ENCODE peak calls at places on chromosomes 7 and 10, in four cellular contexts. One of them, this sample, is unnamed.

GRCh38 chr7:157519798-157520244 is 183.0 kb downstream of the DNAJB6 start:
- DNase-seq in mucosa of descending colon: no peak
- DNase-seq in lung: no peak
- DNase-seq in OCI-LY7: peak; percentile 13
- DNase-seq in this sample: no peak

GRCh38 chr7:133009426-133009825 is 72.5 kb downstream of the CHCHD3 start:
- DNase-seq in mucosa of descending colon: no peak
- DNase-seq in lung: no peak
- DNase-seq in OCI-LY7: no peak
- DNase-seq in this sample: no peak

GRCh38 chr10:69269761-69270160 is 8.5 kb upstream of the HK1 start:
- DNase-seq in mucosa of descending colon: no peak
- DNase-seq in lung: no peak
- DNase-seq in OCI-LY7: no peak
- DNase-seq in this sample: no peak

GRCh38 chr10:43680035-43680434 is 31.4 kb upstream of the ZNF32 start:
- DNase-seq in mucosa of descending colon: no peak
- DNase-seq in lung: no peak
- DNase-seq in OCI-LY7: no peak
- DNase-seq in this sample: no peak

GRCh38 chr10:36489181-36489927 is 636.0 kb upstream of the ANKRD30A start:
- DNase-seq in mucosa of descending colon: no peak
- DNase-seq in lung: no peak
- DNase-seq in OCI-LY7: no peak
- DNase-seq in this sample: no peak

GRCh38 chr10:131928248-131929095 is 27.7 kb downstream of the PPP2R2D start:
- DNase-seq in mucosa of descending colon: no peak
- DNase-seq in lung: no peak
- DNase-seq in OCI-LY7: no peak
- DNase-seq in this sample: no peak

GRCh38 chr10:49275896-49276295 is 23.1 kb upstream of the C10orf71 start:
- DNase-seq in mucosa of descending colon: no peak
- DNase-seq in lung: no peak
- DNase-seq in OCI-LY7: no peak
- DNase-seq in this sample: no peak

GRCh38 chr7:44736896-44737295 is 11.8 kb upstream of the ZMIZ2 start:
- DNase-seq in mucosa of descending colon: no peak
- DNase-seq in lung: no peak
- DNase-seq in OCI-LY7: no peak
- DNase-seq in this sample: no peak

GRCh38 chr10:71260622-71261325 is 48.4 kb downstream of the UNC5B start:
- DNase-seq in mucosa of descending colon: no peak
- DNase-seq in lung: no peak
- DNase-seq in OCI-LY7: no peak
- DNase-seq in this sample: peak; percentile 57

GRCh38 chr10:124534231-124534798 is 72.7 kb downstream of the LHPP start:
- DNase-seq in mucosa of descending colon: no peak
- DNase-seq in lung: peak; percentile 41
- DNase-seq in OCI-LY7: peak; percentile 72
- DNase-seq in this sample: no peak

GRCh38 chr10:119344381-119344780 is 137.0 kb downstream of the GRK5 start:
- DNase-seq in mucosa of descending colon: no peak
- DNase-seq in lung: no peak
- DNase-seq in OCI-LY7: no peak
- DNase-seq in this sample: no peak

GRCh38 chr10:27893320-27894014 is 105.4 kb downstream of the ODAD2 start:
- DNase-seq in mucosa of descending colon: no peak
- DNase-seq in lung: no peak
- DNase-seq in OCI-LY7: no peak
- DNase-seq in this sample: no peak

GRCh38 chr10:685613-686012 is 3.9 kb downstream of the DIP2C start:
- DNase-seq in mucosa of descending colon: no peak
- DNase-seq in lung: no peak
- DNase-seq in OCI-LY7: no peak
- DNase-seq in this sample: no peak

GRCh38 chr10:686155-686931 is 3.1 kb downstream of the DIP2C start:
- DNase-seq in mucosa of descending colon: no peak
- DNase-seq in lung: no peak
- DNase-seq in OCI-LY7: no peak
- DNase-seq in this sample: no peak

GRCh38 chr10:682931-683447 is 6.5 kb downstream of the DIP2C start:
- DNase-seq in mucosa of descending colon: no peak
- DNase-seq in lung: no peak
- DNase-seq in OCI-LY7: no peak
- DNase-seq in this sample: no peak

GRCh38 chr10:681670-682318 is 7.7 kb downstream of the DIP2C start:
- DNase-seq in mucosa of descending colon: no peak
- DNase-seq in lung: no peak
- DNase-seq in OCI-LY7: no peak
- DNase-seq in this sample: no peak

DNA sequence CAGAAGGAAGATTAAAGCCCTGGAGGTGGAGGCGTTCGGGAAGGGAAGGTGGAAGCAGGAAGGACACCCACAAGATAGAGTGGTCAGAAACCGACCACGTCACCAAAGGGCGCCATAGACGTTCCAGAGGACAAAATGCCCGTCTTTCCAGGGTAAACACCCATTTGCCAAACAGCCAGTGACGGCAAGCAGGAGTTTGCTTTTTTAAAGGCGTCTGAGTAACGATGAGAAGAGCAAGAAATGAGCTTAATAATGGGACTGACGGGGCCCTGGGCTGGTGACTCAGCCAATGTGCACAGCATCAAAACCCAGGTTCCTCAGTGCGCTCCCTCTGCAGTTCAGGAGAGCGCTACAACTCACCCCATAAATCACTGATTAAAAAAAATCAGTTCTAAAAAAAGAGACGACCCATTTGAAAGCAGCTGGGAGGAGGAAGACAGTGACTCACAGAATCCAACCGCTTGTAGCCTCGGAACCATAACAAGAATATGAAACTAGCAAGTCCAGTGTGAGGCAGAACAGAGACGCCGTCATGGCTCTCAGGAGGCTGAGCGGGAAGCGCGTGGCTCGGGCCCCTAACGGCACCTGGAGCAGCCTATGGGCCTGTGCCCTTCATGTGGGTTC is 5.9 kb downstream of the DIP2C start:
- DNase-seq in mucosa of descending colon: no peak
- DNase-seq in lung: no peak
- DNase-seq in OCI-LY7: no peak
- DNase-seq in this sample: peak; percentile 70
- H3K4me3 ChIP-seq in mucosa of descending colon: no peak overlapping the region
- H3K4me3 ChIP-seq in lung: no peak overlapping the region
- H3K4me3 ChIP-seq in OCI-LY7: no peak overlapping the region
- H3K4me3 ChIP-seq in this sample: peak overlapping the region; percentile 29

GRCh38 chr7:151057038-151057736 is 510 bp downstream of the CDK5 start:
- DNase-seq in mucosa of descending colon: no peak
- DNase-seq in lung: no peak
- DNase-seq in OCI-LY7: no peak
- DNase-seq in this sample: no peak

GRCh38 chr7:151058766-151059361 is 525 bp upstream of the SLC4A2 start:
- DNase-seq in mucosa of descending colon: peak; percentile 38
- DNase-seq in lung: no peak
- DNase-seq in OCI-LY7: peak; percentile 41
- DNase-seq in this sample: no peak

GRCh38 chr7:151057989-151058765 is 480 bp upstream of the CDK5 start:
- DNase-seq in mucosa of descending colon: peak; percentile 98
- DNase-seq in lung: peak; percentile 99
- DNase-seq in OCI-LY7: peak; percentile 99
- DNase-seq in this sample: peak; percentile 99

GRCh38 chr7:151057737-151057988 is at the start of gene CDK5:
- DNase-seq in mucosa of descending colon: no peak
- DNase-seq in lung: no peak
- DNase-seq in OCI-LY7: no peak
- DNase-seq in this sample: no peak

DNA sequence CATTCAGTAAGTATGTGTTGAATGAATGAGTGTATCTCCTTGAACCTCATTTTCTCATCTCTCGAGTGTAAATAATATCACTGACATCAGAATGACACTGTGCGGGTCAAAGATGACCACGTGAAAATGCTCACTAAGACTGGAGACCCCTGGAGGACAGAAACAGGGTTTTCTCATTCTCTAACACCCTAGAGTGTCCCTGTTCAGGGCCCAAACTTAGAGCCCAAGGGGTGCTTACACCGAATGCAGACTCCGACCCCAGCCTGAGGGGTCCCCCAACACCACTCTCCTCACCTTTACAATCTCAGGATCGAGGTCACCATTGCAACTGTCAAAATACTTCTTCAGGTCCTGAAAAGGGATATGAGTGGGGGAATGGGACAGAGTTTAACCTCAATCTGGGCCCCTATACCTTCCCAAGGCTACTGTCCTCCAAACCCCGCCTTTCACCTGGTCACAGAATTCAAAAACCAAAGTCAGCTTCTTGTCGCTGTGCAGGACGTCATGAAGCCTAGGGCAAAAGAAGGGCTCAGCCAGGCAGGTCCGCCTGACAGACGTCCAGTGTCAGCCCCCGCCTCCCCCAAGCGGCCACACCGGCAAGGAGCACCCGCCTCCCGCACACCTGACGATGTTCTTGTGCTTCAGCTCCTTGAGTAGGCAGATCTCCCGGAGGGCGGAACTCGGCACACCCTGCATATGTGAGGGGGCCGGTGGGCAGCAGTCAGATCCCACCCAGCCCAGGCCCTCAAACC is 1.2 kb downstream of the CDK5 start:
- DNase-seq in mucosa of descending colon: peak; percentile 38
- DNase-seq in lung: no peak
- DNase-seq in OCI-LY7: peak; percentile 14
- DNase-seq in this sample: no peak
- TF ChIP-seq CTCF in mucosa of descending colon: no peak
- TF ChIP-seq CTCF in lung: no peak
- TF ChIP-seq CTCF in OCI-LY7: peak; percentile 26
- TF ChIP-seq CTCF in this sample: no peak

DNA sequence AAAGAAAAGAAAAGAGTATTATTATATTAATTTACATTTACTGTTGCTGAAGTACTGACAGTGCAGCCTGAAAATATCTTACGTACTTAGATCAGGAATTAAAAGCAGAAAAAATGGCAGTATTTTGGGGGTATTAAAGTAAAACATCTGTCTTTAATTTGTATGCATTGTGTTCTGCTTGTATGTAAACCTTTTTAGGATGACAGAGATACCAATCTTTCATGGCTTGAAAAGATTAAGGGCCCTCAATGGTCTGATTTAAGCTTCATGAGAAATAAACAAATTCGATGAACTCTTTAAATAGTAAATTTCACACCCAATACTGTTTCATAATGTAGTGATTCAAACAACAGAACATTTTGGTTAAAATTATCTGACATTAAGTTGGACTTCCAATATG is 116.3 kb downstream of the MLLT10 start:
- DNase-seq in mucosa of descending colon: no peak
- DNase-seq in lung: no peak
- DNase-seq in OCI-LY7: no peak
- DNase-seq in this sample: no peak
- H3K4me3 ChIP-seq in mucosa of descending colon: no peak overlapping the region
- H3K4me3 ChIP-seq in lung: no peak overlapping the region
- H3K4me3 ChIP-seq in OCI-LY7: no peak overlapping the region
- H3K4me3 ChIP-seq in this sample: no peak overlapping the region

GRCh38 chr10:60870803-60871202 is 73.2 kb downstream of the RHOBTB1 start:
- DNase-seq in mucosa of descending colon: no peak
- DNase-seq in lung: no peak
- DNase-seq in OCI-LY7: no peak
- DNase-seq in this sample: no peak

GRCh38 chr10:60868946-60869345 is 75.0 kb downstream of the RHOBTB1 start:
- DNase-seq in mucosa of descending colon: no peak
- DNase-seq in lung: no peak
- DNase-seq in OCI-LY7: no peak
- DNase-seq in this sample: no peak

GRCh38 chr10:60872451-60872850 is 71.5 kb downstream of the RHOBTB1 start:
- DNase-seq in mucosa of descending colon: no peak
- DNase-seq in lung: no peak
- DNase-seq in OCI-LY7: no peak
- DNase-seq in this sample: no peak

GRCh38 chr10:60871215-60871614 is 72.8 kb downstream of the RHOBTB1 start:
- DNase-seq in mucosa of descending colon: no peak
- DNase-seq in lung: no peak
- DNase-seq in OCI-LY7: no peak
- DNase-seq in this sample: no peak

GRCh38 chr10:60869916-60870728 is 73.9 kb downstream of the RHOBTB1 start:
- DNase-seq in mucosa of descending colon: no peak
- DNase-seq in lung: no peak
- DNase-seq in OCI-LY7: no peak
- DNase-seq in this sample: no peak
- TF ChIP-seq CTCF in mucosa of descending colon: no peak
- TF ChIP-seq CTCF in lung: no peak
- TF ChIP-seq CTCF in OCI-LY7: peak; percentile 37
- TF ChIP-seq CTCF in this sample: peak; percentile 9

GRCh38 chr10:47256753-47257336 is 43.2 kb upstream of the GDF10 start:
- DNase-seq in mucosa of descending colon: no peak
- DNase-seq in lung: no peak
- DNase-seq in OCI-LY7: no peak
- DNase-seq in this sample: no peak
- H3K4me3 ChIP-seq in mucosa of descending colon: no peak overlapping the region
- H3K4me3 ChIP-seq in lung: no peak overlapping the region
- H3K4me3 ChIP-seq in OCI-LY7: no peak overlapping the region
- H3K4me3 ChIP-seq in this sample: no peak overlapping the region

GRCh38 chr7:31476073-31476745 is 37.7 kb upstream of the ITPRID1 start:
- DNase-seq in mucosa of descending colon: no peak
- DNase-seq in lung: no peak
- DNase-seq in OCI-LY7: no peak
- DNase-seq in this sample: no peak
- TF ChIP-seq CTCF in mucosa of descending colon: no peak
- TF ChIP-seq CTCF in lung: no peak
- TF ChIP-seq CTCF in OCI-LY7: no peak
- TF ChIP-seq CTCF in this sample: no peak

GRCh38 chr10:95285556-95285955 is 5.2 kb downstream of the PDLIM1 start:
- DNase-seq in mucosa of descending colon: no peak
- DNase-seq in lung: no peak
- DNase-seq in OCI-LY7: no peak
- DNase-seq in this sample: no peak

GRCh38 chr10:95288273-95288672 is 2.5 kb downstream of the PDLIM1 start:
- DNase-seq in mucosa of descending colon: no peak
- DNase-seq in lung: no peak
- DNase-seq in OCI-LY7: no peak
- DNase-seq in this sample: no peak

GRCh38 chr10:95287281-95287680 is 3.5 kb downstream of the PDLIM1 start:
- DNase-seq in mucosa of descending colon: no peak
- DNase-seq in lung: no peak
- DNase-seq in OCI-LY7: no peak
- DNase-seq in this sample: no peak

GRCh38 chr10:95284807-95285206 is 6.0 kb downstream of the PDLIM1 start:
- DNase-seq in mucosa of descending colon: no peak
- DNase-seq in lung: no peak
- DNase-seq in OCI-LY7: peak; percentile 33
- DNase-seq in this sample: no peak

DNA sequence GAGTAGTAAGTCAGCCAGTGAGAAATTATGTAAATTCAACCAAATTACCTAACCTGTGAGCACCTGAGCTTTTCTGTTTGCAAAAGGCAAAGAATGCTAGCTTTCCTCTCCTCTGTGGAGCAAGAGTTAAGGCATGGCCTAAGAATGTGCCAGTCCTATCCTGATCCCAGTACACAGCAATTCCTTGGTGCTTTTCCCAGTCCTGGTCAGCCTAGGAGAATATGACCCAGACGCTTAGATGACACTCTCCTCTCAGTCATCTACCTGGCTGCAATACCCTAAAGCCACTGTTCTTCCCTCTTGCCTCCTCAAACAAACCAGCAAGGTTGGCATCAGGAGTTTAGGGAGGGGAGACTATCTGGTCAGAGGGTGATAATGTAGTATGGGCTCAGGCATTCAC is 4.1 kb downstream of the PDLIM1 start:
- DNase-seq in mucosa of descending colon: no peak
- DNase-seq in lung: no peak
- DNase-seq in OCI-LY7: no peak
- DNase-seq in this sample: no peak
- H3K4me3 ChIP-seq in mucosa of descending colon: no peak overlapping the region
- H3K4me3 ChIP-seq in lung: no peak overlapping the region
- H3K4me3 ChIP-seq in OCI-LY7: no peak overlapping the region
- H3K4me3 ChIP-seq in this sample: no peak overlapping the region

This sample was measured in astrocyte of the cerebellum.